ENCODE peak calls at places on chromosomes 11 and 22, in four cellular contexts. Y is bronchial epithelial cell, M is psoas muscle, W is heart right ventricle. P is an unnamed sample.

GRCh38 chr11:121487191-121487590 is 34.4 kb upstream of the SORL1-AS1 start:
- DNase-seq in W (no peak), Y (no peak), M (no peak), P (no peak)

GRCh38 chr11:95764267-95764898 is 25.2 kb downstream of the FAM76B start:
- DNase-seq in Y (peak), M (no peak), W (no peak), P (no peak)

GRCh38 chr22:42697542-42698013 is 23.1 kb downstream of the A4GALT start:
- DNase-seq in Y (peak), W (peak), M (peak), P (no peak)

GRCh38 chr11:3046190-3046589 is 11.0 kb downstream of the CARS1 start:
- DNase-seq in W (no peak), Y (no peak), M (peak), P (peak)

GRCh38 chr11:116117326-116118137 is 613.3 kb upstream of the CADM1 start:
- DNase-seq in W (no peak), M (no peak), Y (no peak), P (no peak)

GRCh38 chr11:128884703-128885338 is 6.3 kb upstream of the KCNJ5 start:
- DNase-seq in Y (peak), M (no peak), W (no peak), P (peak)

GRCh38 chr22:36056980-36057379 is 28.4 kb upstream of the RBFOX2 start:
- DNase-seq in W (no peak), Y (peak), M (no peak), P (no peak)

GRCh38 chr22:22395230-22395629 is 113.3 kb downstream of the ZNF280B start:
- DNase-seq in W (no peak), Y (no peak), M (no peak), P (no peak)

GRCh38 chr11:126254819-126255218 is 13.9 kb downstream of the SRPRA start:
- DNase-seq in W (no peak), M (no peak), Y (no peak), P (no peak)

GRCh38 chr22:37545703-37546435 is 14.4 kb upstream of the CDC42EP1 start:
- DNase-seq in W (peak), M (peak), Y (peak), P (peak)

GRCh38 chr11:63687845-63688244 is 6.5 kb downstream of the RTN3 start:
- DNase-seq in M (no peak), W (no peak), Y (peak), P (no peak)

GRCh38 chr11:110329441-110329840 is 33.0 kb upstream of the RDX start:
- DNase-seq in M (no peak), Y (no peak), W (no peak), P (no peak)

GRCh38 chr11:81005595-81005994 is 1564.8 kb upstream of the TENM4 start:
- DNase-seq in W (no peak), M (no peak), Y (peak), P (no peak)

GRCh38 chr22:16563555-16564520 is 28.8 kb downstream of the CCT8L2 start:
- DNase-seq in M (no peak), Y (no peak), W (no peak), P (no peak)

GRCh38 chr11:15649371-15650104 is 534.8 kb downstream of the INSC start:
- DNase-seq in W (no peak), M (no peak), Y (no peak), P (no peak)

GRCh38 chr11:87144266-87144665 is 106.5 kb downstream of the TMEM135 start:
- DNase-seq in M (no peak), W (no peak), Y (no peak), P (no peak)

GRCh38 chr11:95849087-95849825 is 59.0 kb downstream of the CEP57 start:
- DNase-seq in W (no peak), Y (peak), M (no peak), P (peak)

GRCh38 chr22:21593406-21594232 is 26.1 kb downstream of the UBE2L3 start:
- DNase-seq in Y (no peak), W (peak), M (no peak), P (peak)

GRCh38 chr11:46275964-46276641 is 1.4 kb upstream of the CREB3L1 start:
- DNase-seq in M (no peak), W (no peak), Y (no peak), P (no peak)

GRCh38 chr11:67379061-67380058 is 6.0 kb upstream of the CLCF1 start:
- DNase-seq in Y (peak), W (no peak), M (no peak), P (no peak)

GRCh38 chr22:22746963-22747933 is 102.8 kb downstream of the GGTLC2 start:
- DNase-seq in Y (no peak), M (no peak), W (no peak), P (no peak)

GRCh38 chr22:49075150-49075549 is 752.5 kb downstream of the BRD1 start:
- DNase-seq in W (no peak), Y (no peak), M (no peak), P (no peak)

GRCh38 chr11:92026664-92027063 is 198.0 kb upstream of the FAT3 start:
- DNase-seq in Y (no peak), M (no peak), W (no peak), P (no peak)

GRCh38 chr11:69884286-69884685 is 65.1 kb upstream of the FGF3 start:
- DNase-seq in W (no peak), Y (no peak), M (no peak), P (no peak)

GRCh38 chr11:118907051-118907748 is 18.5 kb downstream of the BCL9L start:
- DNase-seq in W (peak), Y (peak), M (peak), P (peak)

GRCh38 chr22:20550851-20551744 is 43.7 kb downstream of the MED15 start:
- DNase-seq in W (peak), M (peak), Y (peak), P (no peak)

GRCh38 chr11:125903753-125904659 is at the start of gene DDX25:
- DNase-seq in Y (no peak), W (no peak), M (no peak), P (peak)

GRCh38 chr11:57842873-57843272 is 81.3 kb downstream of the CTNND1 start:
- DNase-seq in M (no peak), W (no peak), Y (no peak), P (no peak)

GRCh38 chr22:40410272-40410671 is 39.9 kb downstream of the SGSM3 start:
- DNase-seq in M (no peak), Y (peak), W (no peak), P (no peak)

GRCh38 chr11:96037267-96037990 is 113.5 kb upstream of the MTMR2 start:
- DNase-seq in M (no peak), W (no peak), Y (peak), P (peak)

GRCh38 chr22:40041738-40042137 is 47.0 kb downstream of the FAM83F start:
- DNase-seq in Y (no peak), W (no peak), M (no peak), P (no peak)

GRCh38 chr11:80285076-80285790 is 844.4 kb upstream of the TENM4 start:
- DNase-seq in Y (peak), W (no peak), M (no peak), P (no peak)

GRCh38 chr22:23431337-23432072 is 148.6 kb downstream of the IGLL1 start:
- DNase-seq in M (no peak), W (no peak), Y (no peak), P (no peak)

GRCh38 chr11:1283906-1284305 is 25.5 kb downstream of the TOLLIP start:
- DNase-seq in Y (no peak), M (no peak), W (no peak), P (no peak)

GRCh38 chr11:94516725-94517124 is 4.5 kb downstream of the C11orf97 start:
- DNase-seq in M (no peak), W (no peak), Y (no peak), P (no peak)

GRCh38 chr11:94521684-94522083 is 9.4 kb downstream of the C11orf97 start:
- DNase-seq in M (no peak), W (no peak), Y (no peak), P (no peak)

GRCh38 chr11:94515398-94515797 is 3.1 kb downstream of the C11orf97 start:
- DNase-seq in W (no peak), M (no peak), Y (no peak), P (no peak)

GRCh38 chr11:94518300-94518699 is 6.0 kb downstream of the C11orf97 start:
- DNase-seq in W (no peak), Y (no peak), M (no peak), P (no peak)

GRCh38 chr11:94519478-94520084 is 7.3 kb downstream of the C11orf97 start:
- DNase-seq in M (no peak), Y (no peak), W (no peak), P (no peak)
- TF ChIP-seq CTCF in M (peak), Y (no peak), W (peak), P (peak)

GRCh38 chr22:50486561-50487289 is at the start of gene MIOX:
- DNase-seq in Y (no peak), M (no peak), W (no peak), P (no peak)

GRCh38 chr22:50483977-50484853 is 2.4 kb upstream of the MIOX start:
- DNase-seq in Y (no peak), M (no peak), W (no peak), P (no peak)

GRCh38 chr22:50483556-50483955 is 2.2 kb downstream of the ADM2 start:
- DNase-seq in W (no peak), M (no peak), Y (no peak), P (no peak)

GRCh38 chr22:50487290-50488005 is 789 bp downstream of the MIOX start:
- DNase-seq in W (no peak), Y (no peak), M (no peak), P (no peak)

GRCh38 chr22:50485221-50486131 is 1.2 kb upstream of the MIOX start:
- DNase-seq in W (no peak), M (no peak), Y (no peak), P (no peak)
- TF ChIP-seq CTCF in W (no peak), M (no peak), Y (peak), P (no peak)

DNA sequence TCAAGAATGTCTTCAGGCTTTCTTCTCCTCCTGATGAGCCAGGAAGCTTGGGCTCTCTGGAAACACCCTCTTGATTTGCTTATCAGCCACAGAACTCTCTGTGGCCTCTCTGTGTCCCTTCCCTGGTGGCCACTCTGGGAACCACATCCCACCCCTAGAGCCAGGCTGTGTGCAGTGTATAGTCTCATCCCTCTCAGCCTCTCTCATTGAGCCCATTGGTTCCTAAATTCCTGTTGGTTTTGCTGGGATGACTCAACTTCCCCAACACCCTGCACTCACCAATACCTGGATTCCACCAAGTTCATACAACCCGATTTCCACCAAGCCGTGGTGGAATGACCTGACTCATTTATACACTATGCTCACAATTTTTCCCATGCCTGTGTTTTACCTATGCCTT is 5.2 kb downstream of the IRAG1 start:
- DNase-seq in W (no peak), Y (peak), M (no peak), P (no peak)
- TF ChIP-seq CTCF in W (no peak), Y (peak), M (no peak), P (peak)

DNA sequence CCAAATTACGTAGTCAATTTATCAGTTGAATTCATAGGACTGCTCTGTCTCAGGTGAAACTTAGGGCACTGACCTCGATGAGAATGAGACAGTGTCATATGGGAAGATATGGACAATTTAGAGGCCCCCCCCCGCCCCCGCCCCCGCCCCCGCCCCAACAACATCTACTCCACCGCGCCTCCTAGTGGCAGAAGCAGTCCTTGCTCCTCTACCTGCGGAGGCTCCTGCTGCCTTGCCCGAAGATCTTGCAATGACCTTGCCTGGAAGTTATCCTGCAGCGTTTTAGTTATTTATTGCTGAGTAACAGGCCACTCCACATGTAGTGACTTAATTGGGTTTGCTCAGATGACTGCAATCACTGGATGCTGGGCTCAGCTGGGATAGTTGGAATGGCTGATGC is 15.1 kb downstream of the SERPINH1 start:
- DNase-seq in W (peak), M (peak), Y (peak), P (peak)
- TF ChIP-seq CTCF in W (peak), M (peak), Y (peak), P (peak)